ENCODE peak calls at places on chromosome 13, in nine cellular contexts. H is stromal cell of bone marrow; Y is CD4-positive, alpha-beta memory T cell; R is HTR-8/SVneo; P is hippocampal formation; V is activated naive CD8-positive, alpha-beta T cell treated with anti-CD3 and anti-CD28 coated beads for 36 hours; C is HEK293T; B is stimulated activated CD4-positive, alpha-beta T cell treated with anti-CD3 and anti-CD28 coated beads, Interleukin-1b, Interleukin-23, amount 100 ng/mL, for 1 hour; Z is endothelial cell. X is an unnamed sample.

GRCh38 chr13:60351326-60351725 is 45.7 kb upstream of the TDRD3 start:
- DNase-seq in Z (no peak), P (no peak), C (no peak), R (peak), V (no peak), Y (no peak), B (no peak), H (peak), X (no peak)

GRCh38 chr13:76934671-76935070 is 13.6 kb upstream of the ACOD1 start:
- DNase-seq in P (no peak), Z (no peak), B (no peak), C (no peak), Y (no peak), H (no peak), R (no peak), V (no peak), X (no peak)

GRCh38 chr13:27117947-27118346 is 53.7 kb downstream of the USP12 start:
- DNase-seq in Y (no peak), R (no peak), V (no peak), C (no peak), Z (no peak), B (no peak), H (no peak), P (no peak), X (no peak)

GRCh38 chr13:98481511-98481951 is 95.4 kb downstream of the STK24 start:
- DNase-seq in P (no peak), B (no peak), C (no peak), H (no peak), Y (no peak), Z (no peak), V (no peak), R (no peak), X (no peak)

GRCh38 chr13:64428196-64428595 is 2801.9 kb downstream of the PCDH9 start:
- DNase-seq in B (no peak), Z (no peak), Y (no peak), R (no peak), C (no peak), P (no peak), H (peak), V (no peak), X (no peak)

GRCh38 chr13:34246511-34246910 is 428.6 kb downstream of the RFC3 start:
- DNase-seq in C (no peak), H (no peak), Y (no peak), V (no peak), P (no peak), B (no peak), R (no peak), Z (no peak), X (no peak)

GRCh38 chr13:35957174-35957867 is 173.9 kb downstream of the DCLK1 start:
- DNase-seq in Z (no peak), P (no peak), V (no peak), C (no peak), Y (no peak), R (no peak), B (no peak), H (peak), X (no peak)

GRCh38 chr13:77860621-77861020 is 58.0 kb downstream of the EDNRB start:
- DNase-seq in V (no peak), P (no peak), B (no peak), R (no peak), Y (no peak), H (no peak), Z (no peak), C (no peak), X (no peak)

GRCh38 chr13:79225487-79226232 is 180.4 kb downstream of the RBM26 start:
- DNase-seq in H (peak), Y (no peak), P (no peak), Z (no peak), V (no peak), C (no peak), R (no peak), B (no peak), X (no peak)

GRCh38 chr13:20505405-20506366 is 20.0 kb downstream of the CRYL1 start:
- DNase-seq in B (no peak), Z (no peak), V (no peak), H (no peak), Y (no peak), P (no peak), R (no peak), C (no peak), X (no peak)

X was measured in neuronal stem cell.